ENCODE peak calls at places on chromosomes 1 and 21, in nine cellular contexts. Z, N, Y, B, Q, D, G, V and R are unnamed samples.

GRCh38 chr1:99334991-99335390 is 70.7 kb downstream of the PLPPR4 start:
- DNase-seq in Z (no peak), N (no peak), Y (no peak), B (no peak), Q (no peak), D (no peak), G (no peak), V (no peak), R (no peak)

GRCh38 chr1:176567190-176567794 is 104.3 kb downstream of the PAPPA2 start:
- DNase-seq in Z (peak), N (no peak), Y (peak), B (no peak), Q (no peak), D (no peak), G (no peak), V (peak), R (no peak)

GRCh38 chr1:182955596-182956588 is 2.9 kb upstream of the SHCBP1L start:
- DNase-seq in Z (peak), N (no peak), Y (no peak), B (no peak), Q (no peak), D (no peak), G (no peak), V (peak), R (peak)

GRCh38 chr1:9269078-9269501 is 23.6 kb upstream of the SPSB1 start:
- DNase-seq in Z (no peak), N (peak), Y (no peak), B (no peak), Q (no peak), D (no peak), G (no peak), V (no peak), R (no peak)

GRCh38 chr1:7743346-7743745 is 27.8 kb upstream of the VAMP3 start:
- DNase-seq in Z (no peak), N (no peak), Y (no peak), B (no peak), Q (no peak), D (no peak), G (no peak), V (no peak), R (no peak)

GRCh38 chr1:179708434-179709195 is 34.5 kb upstream of the FAM163A start:
- DNase-seq in Z (no peak), N (no peak), Y (no peak), B (no peak), Q (no peak), D (no peak), G (no peak), V (no peak), R (no peak)

GRCh38 chr1:234589064-234589765 is 20.8 kb downstream of the IRF2BP2 start:
- DNase-seq in Z (no peak), N (peak), Y (no peak), B (no peak), Q (no peak), D (no peak), G (no peak), V (no peak), R (no peak)

GRCh38 chr1:209405183-209405823 is 178.2 kb upstream of the CAMK1G start:
- DNase-seq in Z (peak), N (no peak), Y (no peak), B (no peak), Q (no peak), D (no peak), G (no peak), V (peak), R (peak)

GRCh38 chr1:212135166-212135565 is 99.6 kb downstream of the DTL start:
- DNase-seq in Z (no peak), N (no peak), Y (no peak), B (no peak), Q (no peak), D (no peak), G (no peak), V (no peak), R (no peak)

GRCh38 chr1:184933944-184934343 is 40.4 kb downstream of the NIBAN1 start:
- DNase-seq in Z (no peak), N (no peak), Y (no peak), B (no peak), Q (no peak), D (no peak), G (no peak), V (no peak), R (no peak)

GRCh38 chr1:86380257-86380861 is 15.8 kb downstream of the ODF2L start:
- DNase-seq in Z (peak), N (no peak), Y (peak), B (no peak), Q (peak), D (no peak), G (no peak), V (peak), R (peak)

GRCh38 chr1:93448983-93449805 is 1.3 kb downstream of the FNBP1L start:
- DNase-seq in Z (peak), N (no peak), Y (peak), B (peak), Q (peak), D (no peak), G (peak), V (peak), R (no peak)

GRCh38 chr21:43340491-43341348 is 86.2 kb downstream of the SIK1 start:
- DNase-seq in Z (peak), N (peak), Y (peak), B (no peak), Q (peak), D (no peak), G (no peak), V (peak), R (peak)

GRCh38 chr1:53620620-53620957 is 118.4 kb downstream of the GLIS1 start:
- DNase-seq in Z (no peak), N (no peak), Y (no peak), B (no peak), Q (no peak), D (peak), G (no peak), V (no peak), R (no peak)

GRCh38 chr21:45266518-45267389 is 20.9 kb downstream of the POFUT2 start:
- DNase-seq in Z (no peak), N (no peak), Y (no peak), B (no peak), Q (no peak), D (no peak), G (peak), V (no peak), R (no peak)

GRCh38 chr1:21334214-21335087 is 44.2 kb upstream of the ECE1 start:
- DNase-seq in Z (peak), N (peak), Y (peak), B (peak), Q (peak), D (peak), G (no peak), V (peak), R (peak)

GRCh38 chr1:44035726-44036408 is 4.6 kb upstream of the SLC6A9 start:
- DNase-seq in Z (peak), N (no peak), Y (no peak), B (peak), Q (no peak), D (peak), G (no peak), V (no peak), R (no peak)

GRCh38 chr1:31549807-31550620 is 26.3 kb upstream of the TINAGL1 start:
- DNase-seq in Z (peak), N (no peak), Y (no peak), B (no peak), Q (no peak), D (no peak), G (no peak), V (no peak), R (no peak)

GRCh38 chr1:222240536-222241181 is 307.2 kb downstream of the HHIPL2 start:
- DNase-seq in Z (peak), N (no peak), Y (peak), B (no peak), Q (no peak), D (no peak), G (no peak), V (peak), R (peak)

GRCh38 chr1:211476200-211476849 is 15.6 kb downstream of the RD3 start:
- DNase-seq in Z (peak), N (peak), Y (peak), B (peak), Q (peak), D (peak), G (peak), V (peak), R (peak)

GRCh38 chr1:208077232-208077751 is 166.4 kb upstream of the CD34 start:
- DNase-seq in Z (no peak), N (no peak), Y (no peak), B (no peak), Q (no peak), D (no peak), G (no peak), V (no peak), R (no peak)

GRCh38 chr1:56577859-56578663 is 1.3 kb downstream of the PLPP3 start:
- DNase-seq in Z (peak), N (peak), Y (peak), B (peak), Q (peak), D (peak), G (peak), V (peak), R (no peak)

GRCh38 chr21:26070822-26071425 is 99.6 kb downstream of the APP start:
- DNase-seq in Z (peak), N (no peak), Y (no peak), B (no peak), Q (no peak), D (peak), G (no peak), V (peak), R (peak)

GRCh38 chr1:200409203-200409760 is 554 bp downstream of the ZNF281 start:
- DNase-seq in Z (peak), N (peak), Y (no peak), B (peak), Q (no peak), D (peak), G (peak), V (peak), R (no peak)
- TF ChIP-seq CTCF in Z (no peak), N (no peak), Y (no peak), B (no peak), Q (no peak), D (no peak), G (no peak), V (peak), R (no peak)

GRCh38 chr21:34122047-34122446 is 48.7 kb downstream of the MRPS6 start:
- DNase-seq in Z (no peak), N (no peak), Y (no peak), B (peak), Q (no peak), D (no peak), G (no peak), V (no peak), R (no peak)

GRCh38 chr21:34116569-34116968 is 43.2 kb downstream of the MRPS6 start:
- DNase-seq in Z (no peak), N (no peak), Y (no peak), B (no peak), Q (no peak), D (no peak), G (no peak), V (no peak), R (no peak)

GRCh38 chr21:34126269-34126668 is 52.9 kb downstream of the MRPS6 start:
- DNase-seq in Z (peak), N (no peak), Y (peak), B (no peak), Q (no peak), D (no peak), G (no peak), V (peak), R (peak)

GRCh38 chr21:34123609-34124008 is 50.2 kb downstream of the MRPS6 start:
- DNase-seq in Z (no peak), N (no peak), Y (no peak), B (no peak), Q (no peak), D (no peak), G (no peak), V (no peak), R (no peak)

DNA sequence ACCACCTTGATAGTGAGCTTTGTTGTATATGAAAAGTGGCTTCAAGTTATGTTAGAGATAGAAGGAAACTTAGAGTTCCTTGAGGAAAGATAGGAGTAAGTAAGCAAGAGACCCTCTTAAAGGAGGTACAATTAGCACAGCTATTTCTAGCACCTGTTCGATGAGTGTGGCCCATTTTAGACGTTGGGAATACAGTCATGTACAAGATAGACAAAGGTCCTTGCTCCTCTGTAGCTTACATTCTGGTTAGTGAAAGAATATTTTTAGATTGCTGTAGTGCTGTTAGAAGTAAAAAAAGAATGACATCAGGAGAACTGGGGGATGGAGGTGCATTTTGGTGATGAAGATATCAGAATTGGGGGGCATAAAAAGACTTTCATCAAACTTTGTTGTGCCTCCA is 47.5 kb downstream of the MRPS6 start:
- DNase-seq in Z (no peak), N (no peak), Y (no peak), B (no peak), Q (no peak), D (no peak), G (no peak), V (no peak), R (no peak)
- TF ChIP-seq CTCF in Z (no peak), N (no peak), Y (no peak), B (no peak), Q (no peak), D (no peak), G (no peak), V (no peak), R (no peak)

GRCh38 chr1:2274231-2274967 is 46.3 kb downstream of the SKI start:
- DNase-seq in Z (no peak), N (peak), Y (no peak), B (no peak), Q (no peak), D (peak), G (no peak), V (no peak), R (no peak)
- TF ChIP-seq CTCF in Z (no peak), N (no peak), Y (no peak), B (no peak), Q (no peak), D (no peak), G (no peak), V (no peak), R (no peak)

DNA sequence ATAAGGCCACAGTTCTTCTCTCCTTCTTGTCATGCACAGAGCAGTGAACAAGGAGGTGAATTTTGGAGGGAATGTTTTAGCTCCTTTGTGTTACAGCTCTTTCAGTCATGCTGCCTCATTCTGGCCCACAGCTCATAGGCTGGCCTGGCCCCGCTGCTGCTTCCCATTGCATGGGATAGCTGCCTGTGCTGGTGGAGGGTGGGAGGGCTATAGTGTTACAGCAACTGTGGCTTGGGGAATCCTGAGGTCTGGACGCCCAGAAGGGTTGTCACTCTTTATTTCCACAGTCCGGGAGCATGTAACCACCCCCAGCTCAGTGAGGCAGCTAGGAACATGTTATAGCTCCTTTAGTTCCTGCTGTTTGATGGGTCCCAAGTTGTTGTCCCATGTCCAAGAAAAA is 210.3 kb downstream of the AMY1C start:
- DNase-seq in Z (no peak), N (no peak), Y (no peak), B (no peak), Q (no peak), D (no peak), G (no peak), V (no peak), R (no peak)
- TF ChIP-seq CTCF in Z (no peak), N (no peak), Y (no peak), B (no peak), Q (no peak), D (no peak), G (no peak), V (no peak), R (no peak)

DNA sequence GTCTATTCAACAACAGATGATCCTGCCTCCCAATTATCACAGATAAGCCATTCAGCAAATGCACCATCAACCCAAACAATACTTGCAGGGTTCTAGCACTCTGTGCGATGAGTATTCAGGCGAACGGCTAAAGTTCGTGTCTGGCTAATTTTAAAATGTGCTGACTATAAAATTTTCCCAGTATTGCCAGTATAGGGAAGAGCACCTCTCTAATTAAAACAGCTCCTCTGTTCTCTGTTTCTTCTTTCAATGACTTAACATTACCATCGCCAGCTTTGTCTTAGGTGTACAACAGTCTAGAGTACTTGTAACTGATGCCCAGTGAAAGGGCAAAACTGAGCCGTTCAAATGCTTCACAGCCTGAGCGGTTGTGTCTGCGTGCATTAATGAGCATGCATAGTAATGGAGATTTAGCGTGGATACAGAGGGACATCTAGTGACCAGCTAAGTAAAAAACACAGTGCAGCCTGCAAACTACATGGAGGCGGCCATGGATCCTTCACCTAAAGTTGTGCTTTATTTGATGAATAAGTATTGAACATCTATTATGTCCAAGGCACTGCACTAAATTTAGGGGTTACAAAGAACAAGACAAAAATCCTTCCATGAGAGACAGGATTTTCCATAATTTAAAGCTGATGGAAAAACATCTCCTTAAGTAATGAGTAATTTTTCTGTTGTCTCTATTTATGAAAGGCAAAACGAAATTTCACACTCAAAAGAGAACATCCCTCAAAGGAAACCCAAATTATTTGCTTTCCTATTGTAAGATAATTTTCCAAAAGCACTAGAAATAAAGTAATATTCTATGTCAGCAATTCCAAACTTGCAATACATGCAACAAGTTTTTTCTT is 120.0 kb downstream of the SETD4 start:
- DNase-seq in Z (peak), N (peak), Y (peak), B (peak), Q (peak), D (peak), G (no peak), V (peak), R (peak)
- TF ChIP-seq CTCF in Z (peak), N (peak), Y (peak), B (peak), Q (peak), D (peak), G (peak), V (peak), R (peak)

DNA sequence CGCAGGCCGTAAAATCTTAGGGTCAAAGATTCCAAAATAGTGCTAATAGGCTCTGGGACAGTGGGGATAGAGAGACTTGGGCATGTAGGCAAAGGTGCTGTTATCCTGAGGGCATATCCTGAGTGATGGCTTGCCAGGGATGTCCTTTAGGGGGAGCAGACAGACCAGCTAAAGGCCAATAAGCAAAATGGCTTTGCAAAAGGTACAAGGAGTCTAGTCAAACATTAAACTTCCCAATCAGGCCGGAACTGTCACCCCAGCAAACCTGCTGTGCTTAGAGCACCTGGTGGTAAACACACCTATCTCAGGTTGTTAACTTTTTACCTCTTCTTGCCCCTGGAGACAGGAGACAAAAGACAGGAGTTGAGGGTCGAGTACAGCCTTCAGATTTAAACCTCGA is 49.1 kb downstream of the TRABD2B start:
- DNase-seq in Z (no peak), N (no peak), Y (no peak), B (peak), Q (no peak), D (no peak), G (no peak), V (no peak), R (no peak)
- TF ChIP-seq CTCF in Z (no peak), N (no peak), Y (no peak), B (peak), Q (no peak), D (no peak), G (peak), V (no peak), R (no peak)

GRCh38 chr21:30408782-30409494 is 13.1 kb downstream of the KRTAP13-1 start:
- DNase-seq in Z (peak), N (no peak), Y (peak), B (peak), Q (peak), D (no peak), G (peak), V (no peak), R (peak)
- TF ChIP-seq CTCF in Z (peak), N (no peak), Y (peak), B (no peak), Q (no peak), D (no peak), G (peak), V (no peak), R (peak)